ENCODE peak calls at places on chromosomes 12 and 14, in six cellular contexts. H, T, S, Y, X and V are unnamed samples.

GRCh38 chr12:69972136-69972535 is 147.1 kb downstream of the MYRFL start:
- DNase-seq in H (no peak), X (no peak), S (no peak), Y (no peak), T (no peak), V (no peak)

GRCh38 chr14:24171422-24172260 is at the start of gene REC8:
- DNase-seq in H (peak), T (peak), X (peak), S (peak), Y (peak), V (peak)

GRCh38 chr14:103819503-103820307 is 27.7 kb downstream of the PPP1R13B start:
- DNase-seq in S (peak), H (peak), X (no peak), T (no peak), Y (peak), V (peak)

GRCh38 chr12:124403273-124403672 is 108.4 kb downstream of the RFLNA start:
- DNase-seq in H (peak), S (no peak), Y (no peak), T (no peak), X (no peak), V (no peak)

GRCh38 chr14:88910386-88910785 is 85.9 kb downstream of the TTC8 start:
- DNase-seq in S (no peak), X (no peak), Y (no peak), T (no peak), H (no peak), V (no peak)

GRCh38 chr12:7907009-7907408 is 29.0 kb downstream of the SLC2A3 start:
- DNase-seq in Y (peak), T (no peak), X (no peak), S (peak), H (peak), V (no peak)

GRCh38 chr12:39404000-39404399 is 38.9 kb downstream of the KIF21A start:
- DNase-seq in T (no peak), H (no peak), S (no peak), Y (no peak), X (no peak), V (no peak)

GRCh38 chr12:100348657-100349454 is 8.0 kb upstream of the SLC17A8 start:
- DNase-seq in X (no peak), S (peak), H (no peak), T (no peak), Y (peak), V (no peak)

GRCh38 chr14:57982802-57983201 is 116.9 kb upstream of the SLC35F4 start:
- DNase-seq in X (no peak), H (no peak), S (peak), Y (no peak), T (no peak), V (peak)

GRCh38 chr12:48810817-48811453 is 7.4 kb upstream of the CACNB3 start:
- DNase-seq in T (no peak), S (peak), X (no peak), Y (peak), H (no peak), V (no peak)

GRCh38 chr12:51437471-51437870 is 12.8 kb downstream of the SLC4A8 start:
- DNase-seq in X (no peak), H (no peak), S (no peak), Y (no peak), T (no peak), V (no peak)

GRCh38 chr12:7108042-7108927 is 729 bp downstream of the C1RL start:
- DNase-seq in H (peak), Y (peak), X (peak), T (peak), S (peak), V (peak)

GRCh38 chr14:63632932-63633514 is 8.6 kb downstream of the WDR89 start:
- DNase-seq in T (no peak), X (no peak), H (no peak), Y (peak), S (peak), V (no peak)

GRCh38 chr14:65107200-65107599 is 4.9 kb upstream of the MAX start:
- DNase-seq in T (no peak), Y (no peak), X (no peak), H (no peak), S (no peak), V (no peak)

GRCh38 chr14:104420990-104421389 is 158.6 kb upstream of the C14orf180 start:
- DNase-seq in H (no peak), S (no peak), Y (no peak), T (no peak), X (peak), V (peak)